ENCODE peak calls at places on chromosomes 16 and 17, in nine cellular contexts. D is CD8-positive, alpha-beta memory T cell; I is AML-193; W is NCI-H526 treated with DMSO at 0.1 percent for 48 hours; C is IMR-90; K is brain microvascular endothelial cell; M is small intestine; F is astrocyte of the cerebellum; Y is renal cortical epithelial cell. U is an unnamed sample.

GRCh38 chr17:40168262-40168832 is 8.9 kb upstream of the RAPGEFL1 start:
- DNase-seq in F (peak), W (peak), D (peak), M (peak), K (peak), Y (peak), C (peak), I (peak), U (peak)

GRCh38 chr16:695355-696089 is 5.3 kb upstream of the WDR24 start:
- DNase-seq in C (no peak), W (peak), K (no peak), F (no peak), Y (peak), I (no peak), D (peak), M (peak), U (no peak)

GRCh38 chr16:74577882-74578366 is 29.0 kb downstream of the GLG1 start:
- DNase-seq in C (peak), I (no peak), K (no peak), F (no peak), W (no peak), Y (peak), D (no peak), M (no peak), U (peak)

GRCh38 chr17:563646-564045 is 151.0 kb downstream of the VPS53 start:
- DNase-seq in I (no peak), W (no peak), Y (no peak), C (no peak), M (no peak), F (no peak), K (no peak), D (no peak), U (no peak)

GRCh38 chr17:8082312-8082711 is 5.2 kb downstream of the ALOX12B start:
- DNase-seq in C (no peak), Y (no peak), M (no peak), D (no peak), W (no peak), K (no peak), I (no peak), F (no peak), U (no peak)

GRCh38 chr16:29959293-29959692 is 2.6 kb upstream of the TMEM219 start:
- DNase-seq in Y (no peak), I (no peak), D (no peak), W (no peak), K (no peak), F (no peak), C (no peak), M (no peak), U (no peak)

GRCh38 chr16:51151951-51152663 is 1.0 kb upstream of the SALL1 start:
- DNase-seq in C (peak), I (no peak), K (no peak), W (peak), D (no peak), F (peak), M (no peak), Y (peak), U (peak)

GRCh38 chr16:1450218-1450617 is 5.9 kb upstream of the CCDC154 start:
- DNase-seq in C (no peak), F (no peak), W (no peak), I (no peak), K (no peak), Y (no peak), M (no peak), D (no peak), U (no peak)

GRCh38 chr17:60641810-60642220 is 35.8 kb upstream of the BCAS3 start:
- DNase-seq in Y (peak), M (peak), D (peak), K (peak), F (peak), C (peak), I (peak), W (peak), U (peak)

GRCh38 chr17:39634384-39634871 is 2.5 kb upstream of the STARD3 start:
- DNase-seq in Y (peak), C (peak), I (peak), K (peak), W (peak), D (peak), F (peak), M (peak), U (peak)

GRCh38 chr16:54991525-54991924 is 60.9 kb downstream of the IRX5 start:
- DNase-seq in M (no peak), F (no peak), Y (no peak), C (no peak), K (no peak), I (no peak), D (no peak), W (no peak), U (no peak)

GRCh38 chr16:71895679-71896385 is 501 bp downstream of the IST1 start:
- DNase-seq in F (no peak), D (no peak), Y (peak), W (no peak), I (no peak), M (peak), K (peak), C (peak), U (no peak)